ENCODE peak calls at places on chromosomes 11 and 22, in seven cellular contexts. One of them, this sample, is unnamed.

GRCh38 chr11:103851166-103851651 is 185.2 kb upstream of the DDI1 start:
- DNase-seq in IMR-90: peak
- DNase-seq in neuronal stem cell: no peak
- DNase-seq in H1: no peak
- DNase-seq in mesenchymal stem cell: peak
- DNase-seq in H9: no peak
- DNase-seq in mesendoderm: no peak
- DNase-seq in this sample: no peak

GRCh38 chr11:9206496-9206895 is 58.7 kb downstream of the DENND5A start:
- DNase-seq in IMR-90: peak
- DNase-seq in neuronal stem cell: no peak
- DNase-seq in H1: no peak
- DNase-seq in mesenchymal stem cell: peak
- DNase-seq in H9: no peak
- DNase-seq in mesendoderm: no peak
- DNase-seq in this sample: peak

GRCh38 chr11:15216678-15217077 is 102.0 kb downstream of the INSC start:
- DNase-seq in IMR-90: no peak
- DNase-seq in neuronal stem cell: no peak
- DNase-seq in H1: no peak
- DNase-seq in mesenchymal stem cell: no peak
- DNase-seq in H9: no peak
- DNase-seq in mesendoderm: no peak
- DNase-seq in this sample: no peak

GRCh38 chr11:62451243-62451626 is 32.4 kb downstream of the SCGB1A1 start:
- DNase-seq in IMR-90: no peak
- DNase-seq in neuronal stem cell: no peak
- DNase-seq in H1: no peak
- DNase-seq in mesenchymal stem cell: no peak
- DNase-seq in H9: no peak
- DNase-seq in mesendoderm: no peak
- DNase-seq in this sample: no peak

GRCh38 chr11:95711162-95711944 is 78.2 kb downstream of the FAM76B start:
- DNase-seq in IMR-90: peak
- DNase-seq in neuronal stem cell: no peak
- DNase-seq in H1: no peak
- DNase-seq in mesenchymal stem cell: no peak
- DNase-seq in H9: no peak
- DNase-seq in mesendoderm: no peak
- DNase-seq in this sample: no peak

GRCh38 chr11:70323811-70324210 is 53.3 kb downstream of the PPFIA1 start:
- DNase-seq in IMR-90: peak
- DNase-seq in neuronal stem cell: no peak
- DNase-seq in H1: no peak
- DNase-seq in mesenchymal stem cell: peak
- DNase-seq in H9: no peak
- DNase-seq in mesendoderm: no peak
- DNase-seq in this sample: no peak

GRCh38 chr22:19228174-19228573 is 49.6 kb upstream of the SLC25A1 start:
- DNase-seq in IMR-90: no peak
- DNase-seq in neuronal stem cell: no peak
- DNase-seq in H1: no peak
- DNase-seq in mesenchymal stem cell: no peak
- DNase-seq in H9: no peak
- DNase-seq in mesendoderm: no peak
- DNase-seq in this sample: no peak

GRCh38 chr11:17703951-17704350 is 15.4 kb upstream of the MYOD1 start:
- DNase-seq in IMR-90: peak
- DNase-seq in neuronal stem cell: no peak
- DNase-seq in H1: no peak
- DNase-seq in mesenchymal stem cell: no peak
- DNase-seq in H9: no peak
- DNase-seq in mesendoderm: peak
- DNase-seq in this sample: no peak

GRCh38 chr22:44876921-44877320 is 124.5 kb downstream of the ARHGAP8 start:
- DNase-seq in IMR-90: no peak
- DNase-seq in neuronal stem cell: no peak
- DNase-seq in H1: no peak
- DNase-seq in mesenchymal stem cell: no peak
- DNase-seq in H9: no peak
- DNase-seq in mesendoderm: no peak
- DNase-seq in this sample: no peak

GRCh38 chr22:46678785-46679700 is 58.9 kb downstream of the GRAMD4 start:
- DNase-seq in IMR-90: peak
- DNase-seq in neuronal stem cell: no peak
- DNase-seq in H1: no peak
- DNase-seq in mesenchymal stem cell: no peak
- DNase-seq in H9: no peak
- DNase-seq in mesendoderm: no peak
- DNase-seq in this sample: no peak

GRCh38 chr11:57406337-57406904 is 16.0 kb upstream of the PRG2 start:
- DNase-seq in IMR-90: peak
- DNase-seq in neuronal stem cell: no peak
- DNase-seq in H1: no peak
- DNase-seq in mesenchymal stem cell: no peak
- DNase-seq in H9: no peak
- DNase-seq in mesendoderm: no peak
- DNase-seq in this sample: peak

GRCh38 chr22:29194269-29194668 is 11.4 kb upstream of the EMID1 start:
- DNase-seq in IMR-90: no peak
- DNase-seq in neuronal stem cell: no peak
- DNase-seq in H1: no peak
- DNase-seq in mesenchymal stem cell: no peak
- DNase-seq in H9: no peak
- DNase-seq in mesendoderm: no peak
- DNase-seq in this sample: no peak

GRCh38 chr22:38017272-38017920 is 33.0 kb upstream of the SOX10 start:
- DNase-seq in IMR-90: peak
- DNase-seq in neuronal stem cell: no peak
- DNase-seq in H1: no peak
- DNase-seq in mesenchymal stem cell: no peak
- DNase-seq in H9: no peak
- DNase-seq in mesendoderm: no peak
- DNase-seq in this sample: no peak

GRCh38 chr22:17102297-17102667 is 17.5 kb downstream of the IL17RA start:
- DNase-seq in IMR-90: no peak
- DNase-seq in neuronal stem cell: no peak
- DNase-seq in H1: no peak
- DNase-seq in mesenchymal stem cell: no peak
- DNase-seq in H9: no peak
- DNase-seq in mesendoderm: no peak
- DNase-seq in this sample: no peak

GRCh38 chr11:120562806-120563425 is 51.4 kb downstream of the GRIK4 start:
- DNase-seq in IMR-90: no peak
- DNase-seq in neuronal stem cell: no peak
- DNase-seq in H1: no peak
- DNase-seq in mesenchymal stem cell: peak
- DNase-seq in H9: peak
- DNase-seq in mesendoderm: no peak
- DNase-seq in this sample: no peak

GRCh38 chr11:85682330-85683305 is 3.4 kb downstream of the CCDC89 start:
- DNase-seq in IMR-90: peak
- DNase-seq in neuronal stem cell: no peak
- DNase-seq in H1: no peak
- DNase-seq in mesenchymal stem cell: no peak
- DNase-seq in H9: no peak
- DNase-seq in mesendoderm: no peak
- DNase-seq in this sample: peak

GRCh38 chr11:121291896-121292502 is 572 bp upstream of the SC5D start:
- DNase-seq in IMR-90: peak
- DNase-seq in neuronal stem cell: no peak
- DNase-seq in H1: no peak
- DNase-seq in mesenchymal stem cell: no peak
- DNase-seq in H9: peak
- DNase-seq in mesendoderm: peak
- DNase-seq in this sample: peak

GRCh38 chr11:103397369-103397768 is 288.1 kb downstream of the DYNC2H1 start:
- DNase-seq in IMR-90: peak
- DNase-seq in neuronal stem cell: no peak
- DNase-seq in H1: no peak
- DNase-seq in mesenchymal stem cell: peak
- DNase-seq in H9: no peak
- DNase-seq in mesendoderm: no peak
- DNase-seq in this sample: no peak

GRCh38 chr22:49011769-49012598 is 815.7 kb downstream of the BRD1 start:
- DNase-seq in IMR-90: no peak
- DNase-seq in neuronal stem cell: no peak
- DNase-seq in H1: no peak
- DNase-seq in mesenchymal stem cell: no peak
- DNase-seq in H9: peak
- DNase-seq in mesendoderm: peak
- DNase-seq in this sample: no peak

DNA sequence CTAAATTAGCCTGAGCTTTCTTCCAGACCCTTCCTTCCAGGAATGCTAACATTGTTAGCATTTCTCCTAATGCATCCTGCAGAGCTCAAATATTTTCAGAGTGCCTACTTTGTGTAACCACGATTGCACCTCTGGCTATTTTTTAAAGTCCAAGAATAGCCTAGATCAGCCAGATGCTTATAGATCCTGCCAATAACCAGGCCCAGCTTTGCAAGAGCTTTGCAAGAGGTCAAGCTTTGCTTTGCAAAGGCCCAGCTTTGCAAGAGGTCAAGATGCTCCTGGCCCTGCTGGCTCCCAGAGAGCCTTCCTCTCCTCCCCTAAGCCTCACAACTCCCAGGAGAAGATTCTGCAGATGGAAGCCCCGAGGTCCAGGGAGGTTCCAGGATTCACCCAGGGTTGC is 491.8 kb downstream of the MN1 start:
- DNase-seq in IMR-90: no peak
- DNase-seq in neuronal stem cell: no peak
- DNase-seq in H1: no peak
- DNase-seq in mesenchymal stem cell: no peak
- DNase-seq in H9: no peak
- DNase-seq in mesendoderm: no peak
- DNase-seq in this sample: no peak
- H2AK5ac ChIP-seq in IMR-90: no peak
- H2AK5ac ChIP-seq in neuronal stem cell: no peak
- H2AK5ac ChIP-seq in H1: no peak
- H2AK5ac ChIP-seq in mesenchymal stem cell: peak
- H2AK5ac ChIP-seq in H9: no peak
- H2AK5ac ChIP-seq in mesendoderm: no peak
- H2AK5ac ChIP-seq in this sample: no peak

DNA sequence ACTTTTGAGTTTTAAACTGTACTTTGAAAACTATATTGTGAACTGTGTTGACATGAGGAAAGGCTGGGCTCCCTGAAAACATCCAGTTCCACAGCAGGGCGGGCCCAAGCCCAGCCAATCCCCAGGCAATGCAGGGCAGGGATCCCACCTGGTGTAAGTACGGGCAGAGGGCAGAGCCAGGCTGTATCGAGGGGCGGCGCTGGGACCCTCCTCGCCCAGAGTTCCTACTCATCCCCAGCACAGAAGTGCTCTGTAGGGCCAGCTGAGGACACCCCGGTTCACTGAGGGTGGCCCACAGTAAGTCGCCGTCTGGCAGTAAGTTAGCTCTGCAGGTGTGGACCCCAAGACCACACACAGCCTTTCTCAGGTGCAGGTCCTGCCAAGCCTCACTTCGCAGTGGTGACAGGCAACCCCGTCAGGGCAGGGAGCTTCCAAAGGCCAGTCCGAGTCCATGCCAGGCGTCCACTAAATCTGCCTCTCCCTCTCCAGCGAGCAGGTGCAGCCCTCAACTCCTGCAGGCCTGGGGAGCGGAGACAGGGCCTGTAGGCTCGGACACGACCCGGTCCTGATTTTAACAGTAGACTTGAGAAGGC is 6.4 kb downstream of the RASSF7 start:
- DNase-seq in IMR-90: no peak
- DNase-seq in neuronal stem cell: no peak
- DNase-seq in H1: no peak
- DNase-seq in mesenchymal stem cell: no peak
- DNase-seq in H9: no peak
- DNase-seq in mesendoderm: no peak
- DNase-seq in this sample: no peak
- H2AK5ac ChIP-seq in IMR-90: peak
- H2AK5ac ChIP-seq in neuronal stem cell: peak
- H2AK5ac ChIP-seq in H1: no peak
- H2AK5ac ChIP-seq in mesenchymal stem cell: peak
- H2AK5ac ChIP-seq in H9: no peak
- H2AK5ac ChIP-seq in mesendoderm: no peak
- H2AK5ac ChIP-seq in this sample: peak

DNA sequence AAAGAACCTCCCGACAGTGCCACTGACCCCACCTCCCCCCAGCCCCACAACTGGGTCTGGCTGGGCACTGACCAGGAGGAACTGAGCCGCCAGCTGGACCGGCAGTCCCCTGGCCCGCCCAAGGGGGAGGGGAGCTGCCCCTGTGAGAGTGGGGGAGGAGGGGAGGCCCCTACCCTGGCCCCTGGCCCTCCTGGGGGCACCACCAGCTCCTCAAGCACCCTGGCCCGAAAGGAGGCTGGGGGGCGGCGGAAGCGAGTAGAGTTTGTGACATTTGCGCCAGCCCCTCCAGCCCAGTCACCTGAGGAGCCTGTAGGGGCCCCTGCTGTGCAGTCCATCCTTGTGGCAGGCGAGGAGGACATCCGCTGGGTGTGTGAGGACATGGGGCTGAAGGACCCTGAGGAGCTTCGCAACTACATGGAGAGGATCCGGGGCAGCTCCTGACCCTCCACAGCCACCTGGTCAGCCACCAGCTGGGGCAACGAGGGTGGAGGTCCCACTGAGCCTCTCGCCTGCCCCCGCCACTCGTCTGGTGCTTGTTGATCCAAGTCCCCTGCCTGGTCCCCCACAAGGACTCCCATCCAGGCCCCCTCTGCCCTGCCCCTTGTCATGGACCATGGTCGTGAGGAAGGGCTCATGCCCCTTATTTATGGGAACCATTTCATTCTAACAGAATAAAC is 12.3 kb downstream of the TMEM132A start:
- DNase-seq in IMR-90: no peak
- DNase-seq in neuronal stem cell: no peak
- DNase-seq in H1: no peak
- DNase-seq in mesenchymal stem cell: no peak
- DNase-seq in H9: no peak
- DNase-seq in mesendoderm: no peak
- DNase-seq in this sample: no peak
- H2AK5ac ChIP-seq in IMR-90: no peak
- H2AK5ac ChIP-seq in neuronal stem cell: no peak
- H2AK5ac ChIP-seq in H1: no peak
- H2AK5ac ChIP-seq in mesenchymal stem cell: no peak
- H2AK5ac ChIP-seq in H9: no peak
- H2AK5ac ChIP-seq in mesendoderm: no peak
- H2AK5ac ChIP-seq in this sample: no peak

DNA sequence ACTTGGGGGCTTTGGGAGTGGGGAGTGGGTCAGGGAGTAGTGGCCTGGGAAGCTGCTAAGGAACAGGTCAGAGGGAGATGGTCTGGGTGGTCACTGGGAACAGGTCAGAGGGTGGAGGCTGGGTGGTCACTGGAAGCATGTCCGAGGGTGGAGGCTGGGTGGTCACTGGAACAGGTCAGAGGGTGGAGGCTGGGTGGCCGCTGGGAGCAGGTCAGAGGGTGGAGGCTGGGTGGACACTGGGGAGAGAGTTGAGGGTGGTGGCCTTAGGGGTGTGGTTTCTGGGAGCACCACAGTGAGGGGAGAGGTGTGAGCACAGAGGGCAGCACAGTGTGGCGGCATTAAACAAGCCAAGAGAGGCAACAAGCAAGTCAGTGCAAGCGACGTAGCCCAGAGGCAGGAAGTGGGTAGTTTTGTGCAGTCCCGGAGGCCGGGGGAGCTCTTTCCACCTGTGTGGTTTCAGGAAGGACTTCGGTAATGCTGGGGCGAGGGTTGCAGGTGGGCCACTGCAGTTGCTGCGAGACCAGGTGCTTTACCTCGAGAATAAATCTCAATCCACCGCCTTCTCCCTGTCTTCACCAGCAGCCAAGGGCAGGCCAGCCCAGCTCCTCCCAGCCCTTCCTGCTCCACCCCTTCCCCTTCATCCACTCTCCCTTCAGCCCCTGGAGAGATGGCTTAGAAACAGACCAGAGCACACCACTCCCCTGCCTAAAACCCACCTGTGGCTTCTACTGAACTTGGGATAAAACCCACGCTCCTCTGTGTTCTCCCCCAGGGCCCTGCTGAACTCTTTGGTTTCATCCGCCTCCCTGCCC is 3.2 kb upstream of the CACNA1I start:
- DNase-seq in IMR-90: no peak
- DNase-seq in neuronal stem cell: no peak
- DNase-seq in H1: no peak
- DNase-seq in mesenchymal stem cell: no peak
- DNase-seq in H9: no peak
- DNase-seq in mesendoderm: no peak
- DNase-seq in this sample: no peak
- H2AK5ac ChIP-seq in IMR-90: no peak
- H2AK5ac ChIP-seq in neuronal stem cell: no peak
- H2AK5ac ChIP-seq in H1: no peak
- H2AK5ac ChIP-seq in mesenchymal stem cell: no peak
- H2AK5ac ChIP-seq in H9: no peak
- H2AK5ac ChIP-seq in mesendoderm: no peak
- H2AK5ac ChIP-seq in this sample: no peak

This sample was measured in trophoblast cell.